ENCODE peak calls at places on chromosomes 6 and 20, in ten cellular contexts. Q is ovary; K is stomach; H is CD8-positive, alpha-beta T cell; Z is hepatocyte; N is uterus; R is GM23338; I is cardiac muscle cell; G is mammary epithelial cell; B is heart left ventricle. M is an unnamed sample.
A peak's percentile ranks its signal among the peaks of the same experiment; 100 is the strongest.

GRCh38 chr6:44003345-44004061 is 123.7 kb downstream of the MRPL14 start:
- DNase-seq in Q (no peak), K (no peak), H (no peak), Z (peak; percentile 37), N (no peak), R (peak; percentile 64), I (no peak), G (no peak), B (no peak), M (no peak)

GRCh38 chr6:152110878-152111820 is 303.7 kb downstream of the ESR1 start:
- DNase-seq in Q (no peak), K (no peak), H (no peak), Z (no peak), N (no peak), R (no peak), I (no peak), G (peak; percentile 26), B (peak; percentile 63), M (no peak)

GRCh38 chr6:141874930-141875602 is 257.7 kb upstream of the GJE1 start:
- DNase-seq in Q (no peak), K (no peak), H (no peak), Z (no peak), N (no peak), R (no peak), I (no peak), G (no peak), B (no peak), M (no peak)

GRCh38 chr6:27865952-27866369 is 46.2 kb downstream of the OR2B2 start:
- DNase-seq in Q (no peak), K (no peak), H (no peak), Z (peak; percentile 16), N (no peak), R (peak; percentile 67), I (peak; percentile 29), G (peak; percentile 45), B (no peak), M (no peak)

GRCh38 chr6:13229205-13230085 is 98.9 kb downstream of the TBC1D7 start:
- DNase-seq in Q (no peak), K (no peak), H (no peak), Z (peak; percentile 35), N (no peak), R (peak; percentile 32), I (no peak), G (no peak), B (no peak), M (no peak)

GRCh38 chr20:52056203-52057062 is 135.1 kb downstream of the ZFP64 start:
- DNase-seq in Q (no peak), K (no peak), H (no peak), Z (no peak), N (no peak), R (no peak), I (no peak), G (peak; percentile 79), B (no peak), M (no peak)

GRCh38 chr6:146878564-146879343 is 280.0 kb downstream of the ADGB start:
- DNase-seq in Q (no peak), K (no peak), H (no peak), Z (no peak), N (no peak), R (no peak), I (no peak), G (peak; percentile 45), B (no peak), M (no peak)

GRCh38 chr20:8215516-8215915 is 83.5 kb downstream of the PLCB1 start:
- DNase-seq in Q (no peak), K (no peak), H (no peak), Z (no peak), N (no peak), R (no peak), I (no peak), G (no peak), B (no peak), M (no peak)

GRCh38 chr6:13142611-13143010 is 185.7 kb downstream of the TBC1D7 start:
- DNase-seq in Q (no peak), K (no peak), H (no peak), Z (no peak), N (no peak), R (no peak), I (no peak), G (no peak), B (no peak), M (no peak)

GRCh38 chr6:157075549-157076426 is 247.5 kb downstream of the TMEM242 start:
- DNase-seq in Q (no peak), K (no peak), H (no peak), Z (no peak), N (no peak), R (no peak), I (no peak), G (peak; percentile 33), B (no peak), M (no peak)

GRCh38 chr6:79557683-79558082 is 20.5 kb upstream of the LCA5 start:
- DNase-seq in Q (no peak), K (no peak), H (no peak), Z (no peak), N (no peak), R (no peak), I (no peak), G (no peak), B (no peak), M (no peak)

GRCh38 chr20:22379472-22379871 is 204.9 kb downstream of the FOXA2 start:
- DNase-seq in Q (no peak), K (no peak), H (no peak), Z (no peak), N (no peak), R (no peak), I (no peak), G (peak; percentile 99), B (no peak), M (no peak)

GRCh38 chr6:26514984-26515383 is 14.9 kb downstream of the BTN1A1 start:
- DNase-seq in Q (no peak), K (no peak), H (no peak), Z (peak; percentile 46), N (no peak), R (no peak), I (no peak), G (no peak), B (no peak), M (no peak)

DNA sequence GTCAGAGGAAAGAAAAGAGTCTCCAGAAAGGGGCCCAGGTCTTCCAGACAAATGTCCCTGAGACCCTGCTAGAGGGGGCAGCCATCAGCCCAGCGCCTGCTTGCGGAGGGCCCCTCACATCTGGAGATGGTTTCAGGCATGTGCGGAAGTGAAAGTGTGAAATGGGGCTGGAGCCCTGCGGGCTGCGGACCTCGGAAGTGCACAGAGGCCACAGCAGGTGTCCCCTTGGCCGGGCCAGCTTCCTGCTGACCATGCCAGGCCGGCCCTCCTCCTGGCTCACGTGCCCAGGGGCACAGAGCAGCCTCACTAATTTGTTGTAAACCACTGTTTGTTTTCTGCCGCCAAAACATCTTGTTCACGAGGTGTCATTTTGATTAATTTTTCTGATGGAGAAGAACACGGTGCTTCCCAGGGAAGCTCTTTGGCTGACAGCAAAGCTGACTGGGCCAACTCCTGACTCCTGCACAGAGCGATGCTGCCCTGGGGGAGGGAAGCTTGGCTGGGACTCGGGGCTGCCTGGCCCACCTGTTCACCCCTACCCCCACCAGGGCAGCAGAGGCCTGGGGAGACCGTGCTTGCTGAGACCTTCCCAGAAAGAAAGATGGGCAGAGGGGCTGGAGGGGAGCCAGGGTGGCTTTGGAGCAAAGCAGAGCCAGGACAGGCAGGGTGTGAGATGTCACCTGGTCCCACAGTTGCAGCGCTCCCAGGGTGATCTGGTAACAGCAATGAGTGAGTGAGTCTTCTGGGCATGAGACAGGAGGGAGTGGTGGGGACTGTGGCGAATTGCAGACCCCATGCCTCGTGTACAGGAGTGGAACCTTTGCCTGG is 54.2 kb downstream of the BCAS4 start:
- DNase-seq in Q (no peak), K (peak; percentile 53), H (no peak), Z (no peak), N (peak; percentile 19), R (no peak), I (no peak), G (no peak), B (no peak), M (no peak)
- H3K27ac ChIP-seq in Q (no peak overlapping the region), K (peak overlapping the region; percentile 43), H (no peak overlapping the region), Z (no peak overlapping the region), N (no peak overlapping the region), R (no peak overlapping the region), I (no peak overlapping the region), G (peak overlapping the region; percentile 63), B (no peak overlapping the region), M (no peak overlapping the region)

GRCh38 chr6:17706580-17707370 is at the start of gene NUP153:
- DNase-seq in Q (peak; percentile 98), K (peak; percentile 100), H (peak; percentile 100), Z (peak; percentile 98), N (peak; percentile 98), R (peak; percentile 99), I (peak; percentile 97), G (peak; percentile 98), B (peak; percentile 98), M (peak; percentile 99)
- TF ChIP-seq CTCF in Q (no peak), K (no peak), H (no peak), Z (no peak), N (no peak), R (no peak), I (no peak), G (no peak), B (no peak), M (no peak)

GRCh38 chr6:137217801-137218472 is 1.2 kb downstream of the IFNGR1 start:
- DNase-seq in Q (no peak), K (no peak), H (no peak), Z (peak; percentile 57), N (no peak), R (no peak), I (no peak), G (peak; percentile 50), B (no peak), M (no peak)

GRCh38 chr6:137218917-137219663 is at the start of gene IFNGR1:
- DNase-seq in Q (peak; percentile 99), K (peak; percentile 98), H (peak; percentile 89), Z (peak; percentile 98), N (peak; percentile 95), R (peak; percentile 96), I (peak; percentile 96), G (peak; percentile 90), B (peak; percentile 99), M (peak; percentile 98)

GRCh38 chr6:137218473-137218916 is 690 bp downstream of the IFNGR1 start:
- DNase-seq in Q (no peak), K (no peak), H (peak; percentile 7), Z (peak; percentile 56), N (peak; percentile 37), R (peak; percentile 24), I (peak; percentile 37), G (peak; percentile 78), B (no peak), M (peak; percentile 84)

GRCh38 chr6:137222376-137222775 is 3.2 kb upstream of the IFNGR1 start:
- DNase-seq in Q (no peak), K (peak; percentile 46), H (no peak), Z (no peak), N (no peak), R (no peak), I (no peak), G (no peak), B (no peak), M (no peak)

GRCh38 chr6:137219664-137220252 is 573 bp upstream of the IFNGR1 start:
- DNase-seq in Q (no peak), K (no peak), H (no peak), Z (no peak), N (no peak), R (no peak), I (no peak), G (no peak), B (no peak), M (no peak)
- H3K4me3 ChIP-seq in Q (peak overlapping the region; percentile 98), K (peak overlapping the region; percentile 75), H (peak overlapping the region; percentile 72), Z (peak overlapping the region; percentile 3), N (peak overlapping the region; percentile 84), R (peak overlapping the region; percentile 100), I (peak overlapping the region; percentile 49), G (peak overlapping the region; percentile 89), B (peak overlapping the region; percentile 90), M (peak overlapping the region; percentile 93)

GRCh38 chr6:90285611-90286381 is 10.8 kb downstream of the BACH2 start:
- DNase-seq in Q (peak; percentile 72), K (peak; percentile 69), H (no peak), Z (peak; percentile 91), N (peak; percentile 72), R (peak; percentile 78), I (peak; percentile 94), G (peak; percentile 92), B (peak; percentile 85), M (peak; percentile 82)
- H3K27ac ChIP-seq in Q (peak overlapping the region; percentile 3), K (peak overlapping the region; percentile 10), H (peak overlapping the region; percentile 74), Z (no peak overlapping the region), N (peak overlapping the region; percentile 66), R (peak overlapping the region; percentile 46), I (peak overlapping the region; percentile 61), G (peak overlapping the region; percentile 90), B (peak overlapping the region; percentile 73), M (no peak overlapping the region)